ENCODE peak calls at places on chromosomes 5 and 9, in five cellular contexts. Q, C, N, M and O are unnamed samples.

GRCh38 chr9:6827370-6827949 is 69.7 kb downstream of the KDM4C start:
- DNase-seq in C (peak), M (peak), N (no peak), Q (no peak), O (no peak)

GRCh38 chr5:37738057-37738691 is 101.7 kb downstream of the GDNF start:
- DNase-seq in M (peak), C (no peak), Q (no peak), N (no peak), O (no peak)

GRCh38 chr5:50727149-50727496 is 60.7 kb downstream of the PARP8 start:
- DNase-seq in N (no peak), C (no peak), Q (no peak), M (no peak), O (no peak)

GRCh38 chr9:132390966-132391365 is 15.7 kb downstream of the TTF1 start:
- DNase-seq in N (no peak), Q (no peak), M (no peak), C (no peak), O (no peak)

GRCh38 chr5:97750576-97750975 is 567.5 kb upstream of the RIOK2 start:
- DNase-seq in M (no peak), N (no peak), Q (no peak), C (no peak), O (no peak)

GRCh38 chr5:3335301-3335700 is 260.3 kb upstream of the IRX1 start:
- DNase-seq in N (no peak), Q (no peak), M (no peak), C (no peak), O (no peak)

GRCh38 chr5:91272858-91273257 is 110.3 kb downstream of the ARRDC3 start:
- DNase-seq in M (no peak), N (no peak), Q (no peak), C (no peak), O (no peak)

GRCh38 chr9:5893591-5894236 is 3.0 kb downstream of the MLANA start:
- DNase-seq in N (no peak), C (no peak), M (no peak), Q (no peak), O (no peak)

GRCh38 chr5:98201006-98201620 is 572.4 kb upstream of the RGMB start:
- DNase-seq in N (no peak), M (no peak), Q (no peak), C (no peak), O (no peak)

GRCh38 chr5:33299621-33300208 is 141.1 kb upstream of the TARS1 start:
- DNase-seq in Q (no peak), M (no peak), N (no peak), C (peak), O (no peak)

GRCh38 chr5:139605887-139606286 is 42.3 kb upstream of the CXXC5 start:
- DNase-seq in N (no peak), Q (no peak), M (no peak), C (no peak), O (no peak)

GRCh38 chr5:151106073-151106472 is 25.2 kb upstream of the TNIP1 start:
- DNase-seq in M (no peak), Q (no peak), C (no peak), N (no peak), O (no peak)

GRCh38 chr9:7813030-7813429 is 13.5 kb upstream of the DMAC1 start:
- DNase-seq in N (no peak), C (no peak), Q (no peak), M (no peak), O (no peak)

GRCh38 chr5:2220741-2221140 is 338.0 kb upstream of the IRX4 start:
- DNase-seq in M (no peak), Q (no peak), C (no peak), N (no peak), O (no peak)

GRCh38 chr9:129720181-129720864 is 32.5 kb downstream of the PTGES start:
- DNase-seq in Q (no peak), N (no peak), C (no peak), M (peak), O (no peak)

GRCh38 chr5:153824909-153825308 is 213.8 kb downstream of the FAM114A2 start:
- DNase-seq in Q (no peak), C (no peak), M (no peak), N (no peak), O (no peak)